ENCODE peak calls at places on chromosome 7, in nine cellular contexts. E is heart right ventricle, P is fibroblast of lung, Y is neural progenitor cell, B is HL-60, O is choroid plexus epithelial cell, X is Peyer's patch, L is AG09309, K is GM06990. Q is an unnamed sample.

GRCh38 chr7:124603066-124603465 is 162.5 kb downstream of the GPR37 start:
- DNase-seq in E (no peak), P (no peak), Y (no peak), B (no peak), O (no peak), X (no peak), L (no peak), K (no peak), Q (no peak)

GRCh38 chr7:104627516-104627915 is 299.1 kb downstream of the LHFPL3 start:
- DNase-seq in E (no peak), P (peak), Y (peak), B (no peak), O (peak), X (no peak), L (no peak), K (no peak), Q (peak)

GRCh38 chr7:144513332-144513731 is 109.8 kb upstream of the NOBOX start:
- DNase-seq in E (no peak), P (no peak), Y (peak), B (no peak), O (peak), X (no peak), L (no peak), K (no peak), Q (no peak)

GRCh38 chr7:12028508-12028907 is 182.6 kb upstream of the TMEM106B start:
- DNase-seq in E (no peak), P (peak), Y (no peak), B (no peak), O (peak), X (no peak), L (no peak), K (no peak), Q (peak)

GRCh38 chr7:92872701-92873100 is 36.3 kb upstream of the CDK6 start:
- DNase-seq in E (no peak), P (peak), Y (no peak), B (no peak), O (no peak), X (no peak), L (no peak), K (no peak), Q (peak)

GRCh38 chr7:135979674-135980660 is 2.8 kb upstream of the MTPN start:
- DNase-seq in E (no peak), P (peak), Y (no peak), B (no peak), O (peak), X (no peak), L (no peak), K (peak), Q (peak)

GRCh38 chr7:87875151-87876039 is 765 bp downstream of the SLC25A40 start:
- DNase-seq in E (no peak), P (no peak), Y (peak), B (no peak), O (peak), X (peak), L (no peak), K (no peak), Q (peak)

GRCh38 chr7:100681491-100682227 is 8.1 kb downstream of the GNB2 start:
- DNase-seq in E (no peak), P (no peak), Y (no peak), B (no peak), O (no peak), X (no peak), L (no peak), K (no peak), Q (no peak)

GRCh38 chr7:129213828-129214227 is 11.0 kb upstream of the AHCYL2 start:
- DNase-seq in E (no peak), P (no peak), Y (peak), B (no peak), O (peak), X (peak), L (no peak), K (no peak), Q (no peak)

GRCh38 chr7:23472974-23473847 is 2.9 kb upstream of the IGF2BP3 start:
- DNase-seq in E (no peak), P (no peak), Y (peak), B (no peak), O (peak), X (no peak), L (no peak), K (peak), Q (peak)

GRCh38 chr7:23261843-23262452 is 15.4 kb downstream of the GPNMB start:
- DNase-seq in E (peak), P (peak), Y (peak), B (peak), O (peak), X (peak), L (no peak), K (peak), Q (peak)

GRCh38 chr7:44482502-44483485 is 7.7 kb downstream of the NUDCD3 start:
- DNase-seq in E (no peak), P (no peak), Y (no peak), B (no peak), O (no peak), X (no peak), L (no peak), K (no peak), Q (no peak)

GRCh38 chr7:24821045-24821853 is 64.0 kb upstream of the GSDME start:
- DNase-seq in E (peak), P (peak), Y (no peak), B (peak), O (peak), X (peak), L (peak), K (peak), Q (peak)

GRCh38 chr7:130912086-130912909 is 178.3 kb upstream of the KLF14 start:
- DNase-seq in E (no peak), P (peak), Y (no peak), B (no peak), O (peak), X (no peak), L (no peak), K (no peak), Q (peak)

GRCh38 chr7:130732980-130733865 is 784 bp downstream of the KLF14 start:
- DNase-seq in E (peak), P (peak), Y (peak), B (peak), O (peak), X (peak), L (no peak), K (peak), Q (no peak)

DNA sequence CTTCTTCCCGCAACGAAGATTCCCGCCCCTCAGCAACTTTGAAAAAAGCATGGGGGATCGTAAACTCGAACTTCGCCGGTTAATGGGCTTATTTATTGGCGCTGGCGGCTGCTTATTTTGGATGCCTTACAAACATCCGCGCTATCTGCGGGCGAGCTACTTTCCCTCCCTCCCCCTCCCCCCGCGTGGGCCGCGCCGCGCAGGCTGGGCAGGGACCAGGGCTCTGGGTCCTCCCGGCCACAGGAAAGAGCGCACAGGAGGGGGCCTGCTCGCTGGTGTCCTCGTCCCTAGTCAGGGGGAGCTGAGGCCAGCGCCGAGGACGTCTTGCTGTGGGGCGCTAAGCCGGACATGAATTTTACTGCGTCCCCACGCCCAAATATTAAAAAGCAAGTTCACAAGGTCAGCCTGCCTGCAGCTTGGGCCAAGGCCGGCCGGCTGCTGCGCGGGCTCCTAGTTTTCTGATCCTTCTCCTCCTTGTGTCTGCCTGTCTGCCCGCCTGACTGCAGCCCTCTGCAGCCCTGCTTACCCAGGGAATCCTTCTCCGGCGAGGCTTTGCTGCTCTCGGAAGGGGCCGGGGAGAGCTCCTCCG is 1.2 kb downstream of the HOXA10 start:
- DNase-seq in E (no peak), P (no peak), Y (peak), B (no peak), O (peak), X (no peak), L (peak), K (no peak), Q (peak)
- H3K4me3 ChIP-seq in E (peak), P (peak), Y (no peak), B (peak), O (no peak), X (peak), L (peak), K (no peak), Q (peak)

GRCh38 chr7:39746162-39746782 is 122.9 kb downstream of the RALA start:
- DNase-seq in E (peak), P (peak), Y (peak), B (peak), O (peak), X (peak), L (no peak), K (no peak), Q (peak)
- TF ChIP-seq CTCF in E (peak), P (peak), Y (peak), B (peak), O (peak), X (peak), L (peak), K (peak), Q (peak)

GRCh38 chr7:47602272-47603004 is 20.5 kb upstream of the TNS3 start:
- DNase-seq in E (no peak), P (no peak), Y (no peak), B (no peak), O (no peak), X (no peak), L (no peak), K (no peak), Q (no peak)
- H3K4me3 ChIP-seq in E (no peak), P (no peak), Y (no peak), B (no peak), O (no peak), X (no peak), L (no peak), K (no peak), Q (no peak)

GRCh38 chr7:91287685-91288084 is 23.5 kb downstream of the FZD1 start:
- DNase-seq in E (no peak), P (peak), Y (no peak), B (no peak), O (peak), X (no peak), L (no peak), K (no peak), Q (peak)
- TF ChIP-seq CTCF in E (no peak), P (peak), Y (no peak), B (no peak), O (peak), X (no peak), L (peak), K (no peak), Q (peak)

DNA sequence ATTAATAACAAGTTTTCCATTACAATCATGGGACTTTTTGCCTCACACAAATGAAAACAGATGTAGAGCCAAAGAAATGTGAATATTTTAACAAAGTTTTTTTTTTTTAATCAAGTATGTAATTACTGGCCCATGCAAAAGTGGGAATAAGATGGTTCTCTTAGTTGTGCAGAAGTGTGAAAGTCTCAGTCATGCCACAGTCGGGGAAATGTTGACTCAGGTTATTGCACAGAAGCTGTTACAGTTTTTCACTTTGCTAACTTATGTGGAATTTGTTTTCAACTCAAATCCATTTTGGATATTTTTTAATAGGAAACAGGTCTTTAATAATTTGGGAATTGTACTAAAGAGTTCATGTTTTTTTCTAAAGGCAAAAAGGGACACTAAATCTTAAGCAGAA is 44.0 kb upstream of the CAV2 start:
- DNase-seq in E (no peak), P (no peak), Y (no peak), B (no peak), O (no peak), X (no peak), L (no peak), K (no peak), Q (no peak)
- H3K4me3 ChIP-seq in E (no peak), P (no peak), Y (no peak), B (no peak), O (no peak), X (no peak), L (no peak), K (no peak), Q (no peak)

GRCh38 chr7:64183827-64184372 is 23.1 kb upstream of the ZNF735 start:
- DNase-seq in E (no peak), P (no peak), Y (no peak), B (no peak), O (no peak), X (no peak), L (no peak), K (no peak), Q (no peak)

GRCh38 chr7:64182036-64182790 is 24.8 kb upstream of the ZNF735 start:
- DNase-seq in E (no peak), P (no peak), Y (no peak), B (no peak), O (no peak), X (no peak), L (no peak), K (no peak), Q (no peak)

GRCh38 chr7:64181586-64181985 is 25.4 kb upstream of the ZNF735 start:
- DNase-seq in E (no peak), P (no peak), Y (no peak), B (no peak), O (no peak), X (no peak), L (no peak), K (no peak), Q (no peak)

GRCh38 chr7:64183126-64183742 is 23.8 kb upstream of the ZNF735 start:
- DNase-seq in E (peak), P (no peak), Y (no peak), B (no peak), O (no peak), X (no peak), L (no peak), K (no peak), Q (no peak)

DNA sequence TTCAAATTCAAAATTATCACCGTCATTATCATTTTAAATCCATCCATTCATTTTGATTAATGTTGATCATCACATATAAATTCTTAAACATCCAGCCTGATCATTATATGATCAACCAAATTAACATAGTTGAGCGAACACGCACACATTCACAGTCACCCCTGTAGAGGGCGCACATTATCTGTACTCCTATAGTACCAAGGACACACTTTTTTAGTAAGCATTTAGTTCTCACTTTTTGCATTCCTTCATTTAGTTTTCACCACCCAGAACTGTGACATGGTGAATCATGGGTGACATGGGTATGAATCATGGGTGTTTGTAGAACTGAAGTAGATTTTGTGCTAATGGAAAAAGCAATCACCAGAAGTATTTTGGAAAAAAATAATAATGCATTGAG is 26.0 kb upstream of the ZNF735 start:
- DNase-seq in E (no peak), P (no peak), Y (no peak), B (no peak), O (peak), X (no peak), L (no peak), K (no peak), Q (no peak)
- TF ChIP-seq CTCF in E (no peak), P (no peak), Y (peak), B (no peak), O (peak), X (no peak), L (peak), K (peak), Q (peak)

DNA sequence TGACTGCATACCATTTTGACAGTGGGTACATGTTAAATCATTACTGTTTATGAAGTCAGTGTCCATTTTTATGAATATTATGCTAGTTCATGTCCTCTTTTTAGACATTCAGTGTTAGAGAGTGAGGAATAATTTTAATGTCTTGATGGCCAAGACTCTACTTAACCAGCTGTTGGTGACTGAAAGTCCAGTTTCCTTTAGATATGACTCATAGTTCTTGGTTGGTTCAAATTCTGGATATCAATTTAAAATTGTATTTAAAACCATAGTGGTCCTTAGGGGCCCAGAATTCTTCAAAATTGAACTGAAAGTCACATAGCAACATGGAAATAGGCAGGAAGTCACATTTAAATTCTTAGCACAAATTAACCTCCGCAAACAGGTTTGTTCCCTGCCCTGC is 196.5 kb upstream of the PRPS1L1 start:
- DNase-seq in E (no peak), P (no peak), Y (no peak), B (no peak), O (no peak), X (no peak), L (no peak), K (no peak), Q (no peak)
- H3K4me3 ChIP-seq in E (no peak), P (no peak), Y (no peak), B (no peak), O (no peak), X (no peak), L (no peak), K (no peak), Q (no peak)

GRCh38 chr7:1812693-1813393 is 142.8 kb downstream of the ELFN1 start:
- DNase-seq in E (no peak), P (no peak), Y (peak), B (no peak), O (no peak), X (no peak), L (no peak), K (no peak), Q (no peak)

GRCh38 chr7:1810961-1811849 is 141.1 kb downstream of the ELFN1 start:
- DNase-seq in E (no peak), P (peak), Y (no peak), B (no peak), O (peak), X (no peak), L (peak), K (no peak), Q (no peak)

GRCh38 chr7:1813394-1814088 is 143.5 kb downstream of the ELFN1 start:
- DNase-seq in E (no peak), P (no peak), Y (no peak), B (no peak), O (no peak), X (no peak), L (no peak), K (no peak), Q (no peak)

GRCh38 chr7:1810521-1810920 is 140.4 kb downstream of the ELFN1 start:
- DNase-seq in E (no peak), P (no peak), Y (no peak), B (no peak), O (no peak), X (no peak), L (no peak), K (no peak), Q (no peak)

DNA sequence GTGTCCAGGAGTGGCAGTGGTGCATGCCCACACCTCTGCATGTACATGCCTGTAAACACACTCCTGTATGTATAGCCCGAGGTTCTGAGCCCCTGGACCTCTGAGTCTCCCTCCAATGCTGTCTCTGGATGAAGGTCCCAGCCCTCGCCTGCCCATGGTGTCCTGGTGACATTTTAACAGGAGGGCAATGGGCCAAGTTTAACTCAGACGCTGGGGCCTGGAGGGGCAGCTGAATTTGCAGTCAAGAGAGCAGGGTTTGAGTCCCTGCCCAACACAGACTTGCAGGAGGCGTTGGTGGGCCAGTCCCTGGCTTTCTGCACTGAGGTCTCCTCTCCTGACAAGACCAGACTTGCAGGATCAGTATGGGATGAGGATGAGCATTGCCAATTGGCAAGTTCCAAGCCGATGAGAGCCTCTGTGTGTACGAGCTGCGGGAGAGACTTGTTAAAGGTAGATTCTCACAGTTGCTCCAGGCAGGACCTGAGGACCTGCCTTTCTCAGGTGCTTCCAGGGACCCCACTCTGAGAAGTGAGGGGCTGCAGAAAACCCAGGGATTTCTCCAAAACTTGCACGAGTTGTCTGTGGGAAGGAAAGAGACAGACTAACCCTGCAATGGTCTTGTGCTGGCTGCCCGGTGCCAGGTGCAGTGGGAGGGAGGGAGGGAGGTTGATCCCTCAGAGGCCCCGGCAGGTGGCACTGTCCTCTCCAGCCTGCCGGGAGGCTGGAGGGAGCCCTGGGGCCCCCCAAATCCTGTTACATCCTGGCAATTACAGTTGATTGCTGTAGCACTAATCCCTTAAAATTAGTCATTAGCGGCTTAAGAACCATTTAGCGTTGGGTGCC is 142.0 kb downstream of the ELFN1 start:
- DNase-seq in E (no peak), P (no peak), Y (peak), B (no peak), O (no peak), X (no peak), L (no peak), K (no peak), Q (no peak)
- TF ChIP-seq CTCF in E (no peak), P (no peak), Y (peak), B (peak), O (peak), X (no peak), L (peak), K (peak), Q (peak)

GRCh38 chr7:141976524-141977245 is 3.1 kb upstream of the TAS2R38 start:
- DNase-seq in E (no peak), P (no peak), Y (no peak), B (no peak), O (no peak), X (no peak), L (no peak), K (no peak), Q (no peak)
- H3K4me3 ChIP-seq in E (no peak), P (no peak), Y (peak), B (no peak), O (no peak), X (peak), L (no peak), K (no peak), Q (no peak)

DNA sequence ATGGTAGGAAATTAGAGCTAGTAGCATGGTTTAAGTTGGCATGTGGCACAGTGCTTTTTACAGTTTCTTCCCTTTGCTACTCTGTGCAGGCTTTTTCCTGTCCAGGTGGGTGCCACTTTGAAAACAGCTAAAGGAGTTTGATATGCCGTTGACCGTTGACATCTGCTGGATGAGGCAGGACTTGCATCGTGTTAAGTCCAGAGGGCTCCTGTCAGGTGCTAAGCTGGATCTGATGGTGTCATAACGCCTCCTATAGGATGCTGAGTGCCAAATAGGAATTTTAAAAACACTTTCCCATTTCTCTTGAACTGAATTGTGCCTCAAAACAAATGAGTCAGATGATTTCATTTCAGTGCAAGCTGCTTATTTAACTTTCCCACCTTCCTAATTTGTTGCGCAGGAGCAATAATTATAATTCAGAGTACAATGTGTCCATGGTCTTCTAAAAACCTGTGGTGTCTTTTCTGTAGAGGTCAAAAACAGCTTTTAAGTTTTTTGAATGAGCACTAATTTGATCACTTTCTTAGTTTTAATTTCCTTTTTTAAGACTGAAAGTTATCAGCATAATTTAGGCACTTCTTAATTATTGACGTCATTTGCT is 178.3 kb downstream of the CDCA7L start:
- DNase-seq in E (peak), P (peak), Y (peak), B (peak), O (peak), X (no peak), L (peak), K (peak), Q (peak)
- TF ChIP-seq CTCF in E (no peak), P (no peak), Y (peak), B (peak), O (peak), X (no peak), L (peak), K (peak), Q (peak)